ENCODE peak calls at places on chromosomes 13 and 19, in six cellular contexts. One of them, this sample, is unnamed.

GRCh38 chr19:49758292-49758691 is 4.8 kb downstream of the TSKS start:
- DNase-seq in K562: peak; percentile 45
- DNase-seq in GM12878: no peak
- DNase-seq in IMR-90: peak; percentile 83
- DNase-seq in SK-N-SH: no peak
- DNase-seq in HepG2: no peak
- DNase-seq in this sample: no peak

GRCh38 chr13:42847891-42848663 is 66.7 kb downstream of the FAM216B start:
- DNase-seq in K562: no peak
- DNase-seq in GM12878: no peak
- DNase-seq in IMR-90: peak; percentile 8
- DNase-seq in SK-N-SH: no peak
- DNase-seq in HepG2: no peak
- DNase-seq in this sample: no peak

GRCh38 chr13:94658926-94659649 is 53.3 kb downstream of the SOX21 start:
- DNase-seq in K562: peak; percentile 44
- DNase-seq in GM12878: no peak
- DNase-seq in IMR-90: no peak
- DNase-seq in SK-N-SH: no peak
- DNase-seq in HepG2: no peak
- DNase-seq in this sample: peak; percentile 5

GRCh38 chr13:112903071-112903577 is 65.9 kb upstream of the MCF2L start:
- DNase-seq in K562: no peak
- DNase-seq in GM12878: no peak
- DNase-seq in IMR-90: no peak
- DNase-seq in SK-N-SH: no peak
- DNase-seq in HepG2: no peak
- DNase-seq in this sample: no peak

GRCh38 chr19:9934132-9934950 is 2.0 kb downstream of the OLFM2 start:
- DNase-seq in K562: peak; percentile 86
- DNase-seq in GM12878: no peak
- DNase-seq in IMR-90: peak; percentile 69
- DNase-seq in SK-N-SH: peak; percentile 92
- DNase-seq in HepG2: peak; percentile 40
- DNase-seq in this sample: peak; percentile 52

GRCh38 chr19:44666852-44667251 is 4.4 kb upstream of the CEACAM19 start:
- DNase-seq in K562: no peak
- DNase-seq in GM12878: no peak
- DNase-seq in IMR-90: no peak
- DNase-seq in SK-N-SH: no peak
- DNase-seq in HepG2: no peak
- DNase-seq in this sample: no peak

GRCh38 chr13:46324976-46325375 is 62.1 kb downstream of the RUBCNL start:
- DNase-seq in K562: no peak
- DNase-seq in GM12878: no peak
- DNase-seq in IMR-90: no peak
- DNase-seq in SK-N-SH: no peak
- DNase-seq in HepG2: no peak
- DNase-seq in this sample: no peak

GRCh38 chr13:77384999-77385398 is 58.1 kb upstream of the MYCBP2 start:
- DNase-seq in K562: no peak
- DNase-seq in GM12878: no peak
- DNase-seq in IMR-90: no peak
- DNase-seq in SK-N-SH: no peak
- DNase-seq in HepG2: no peak
- DNase-seq in this sample: no peak

GRCh38 chr13:110250258-110250891 is 56.6 kb downstream of the COL4A1 start:
- DNase-seq in K562: no peak
- DNase-seq in GM12878: no peak
- DNase-seq in IMR-90: peak; percentile 77
- DNase-seq in SK-N-SH: no peak
- DNase-seq in HepG2: no peak
- DNase-seq in this sample: no peak

GRCh38 chr19:44925114-44925891 is 10.9 kb downstream of the APOC1 start:
- DNase-seq in K562: no peak
- DNase-seq in GM12878: no peak
- DNase-seq in IMR-90: peak; percentile 49
- DNase-seq in SK-N-SH: no peak
- DNase-seq in HepG2: peak; percentile 95
- DNase-seq in this sample: no peak

GRCh38 chr13:24692541-24692940 is 12.3 kb downstream of the ATP12A start:
- DNase-seq in K562: no peak
- DNase-seq in GM12878: no peak
- DNase-seq in IMR-90: peak; percentile 8
- DNase-seq in SK-N-SH: no peak
- DNase-seq in HepG2: no peak
- DNase-seq in this sample: no peak

DNA sequence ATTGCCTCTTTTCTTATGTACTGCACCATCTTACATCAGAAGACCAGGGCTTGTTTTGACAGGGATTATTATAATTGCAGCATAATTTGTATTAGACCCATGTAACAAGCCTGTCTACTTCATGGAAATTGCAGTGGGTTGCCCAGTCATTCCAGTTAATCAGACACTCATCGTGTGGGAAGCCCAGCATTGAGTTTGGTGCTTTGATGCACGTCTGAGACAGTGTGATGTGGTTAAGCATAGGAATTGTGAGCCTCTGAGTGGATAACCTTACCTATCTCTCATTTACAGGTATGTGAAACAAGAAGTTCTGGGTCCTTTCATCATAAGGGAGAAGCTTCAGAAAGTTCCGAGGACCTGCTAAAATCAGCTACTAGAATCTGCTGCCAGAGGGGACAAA is 12.8 kb downstream of the RGCC start:
- DNase-seq in K562: no peak
- DNase-seq in GM12878: no peak
- DNase-seq in IMR-90: no peak
- DNase-seq in SK-N-SH: no peak
- DNase-seq in HepG2: no peak
- DNase-seq in this sample: no peak
- TF ChIP-seq SMC3 in K562: no peak
- TF ChIP-seq SMC3 in GM12878: no peak
- TF ChIP-seq SMC3 in IMR-90: no peak
- TF ChIP-seq SMC3 in SK-N-SH: no peak
- TF ChIP-seq SMC3 in HepG2: no peak
- TF ChIP-seq SMC3 in this sample: no peak

GRCh38 chr19:42175335-42175734 is 42.1 kb downstream of the DEDD2 start:
- DNase-seq in K562: no peak
- DNase-seq in GM12878: no peak
- DNase-seq in IMR-90: no peak
- DNase-seq in SK-N-SH: no peak
- DNase-seq in HepG2: no peak
- DNase-seq in this sample: no peak
- H3K4me3 ChIP-seq in K562: no peak overlapping the region
- H3K4me3 ChIP-seq in GM12878: no peak overlapping the region
- H3K4me3 ChIP-seq in IMR-90: no peak overlapping the region
- H3K4me3 ChIP-seq in SK-N-SH: no peak overlapping the region
- H3K4me3 ChIP-seq in HepG2: no peak overlapping the region
- H3K4me3 ChIP-seq in this sample: peak overlapping the region; percentile 56

DNA sequence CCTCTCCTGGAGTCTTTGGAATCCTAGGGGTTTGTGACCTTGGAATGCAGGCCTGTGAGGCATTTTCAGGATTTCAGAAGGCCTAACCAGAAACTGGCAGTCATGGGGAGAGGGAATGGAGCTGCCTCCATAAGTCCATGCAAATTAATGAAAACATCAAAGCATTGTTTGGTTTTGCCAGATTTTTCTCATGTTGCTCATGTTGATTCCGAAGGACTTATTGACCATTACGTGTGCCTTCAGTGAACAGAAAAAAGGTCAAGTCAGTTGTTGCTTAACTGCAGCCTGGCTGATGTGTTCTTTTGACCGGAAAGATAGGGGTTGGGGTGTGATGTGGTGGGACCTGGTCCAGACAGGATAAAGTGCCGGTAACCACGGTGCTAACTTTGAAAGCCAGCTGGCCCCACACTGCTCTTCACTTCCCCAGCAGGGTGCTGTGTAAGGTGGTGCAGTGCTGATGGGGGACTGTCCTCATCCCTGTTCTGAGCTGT is 3.6 kb downstream of the RNF113B start:
- DNase-seq in K562: no peak
- DNase-seq in GM12878: no peak
- DNase-seq in IMR-90: peak; percentile 99
- DNase-seq in SK-N-SH: no peak
- DNase-seq in HepG2: peak; percentile 95
- DNase-seq in this sample: peak; percentile 46
- TF ChIP-seq SMC3 in K562: no peak
- TF ChIP-seq SMC3 in GM12878: no peak
- TF ChIP-seq SMC3 in IMR-90: peak; percentile 4
- TF ChIP-seq SMC3 in SK-N-SH: no peak
- TF ChIP-seq SMC3 in HepG2: no peak
- TF ChIP-seq SMC3 in this sample: no peak

GRCh38 chr13:23468811-23469210 is 35.3 kb upstream of the SACS start:
- DNase-seq in K562: no peak
- DNase-seq in GM12878: no peak
- DNase-seq in IMR-90: no peak
- DNase-seq in SK-N-SH: peak; percentile 75
- DNase-seq in HepG2: no peak
- DNase-seq in this sample: no peak
- H3K4me3 ChIP-seq in K562: no peak overlapping the region
- H3K4me3 ChIP-seq in GM12878: no peak overlapping the region
- H3K4me3 ChIP-seq in IMR-90: no peak overlapping the region
- H3K4me3 ChIP-seq in SK-N-SH: no peak overlapping the region
- H3K4me3 ChIP-seq in HepG2: no peak overlapping the region
- H3K4me3 ChIP-seq in this sample: no peak overlapping the region

GRCh38 chr19:13087295-13087694 is 15.4 kb downstream of the LYL1 start:
- DNase-seq in K562: no peak
- DNase-seq in GM12878: no peak
- DNase-seq in IMR-90: no peak
- DNase-seq in SK-N-SH: no peak
- DNase-seq in HepG2: no peak
- DNase-seq in this sample: no peak
- TF ChIP-seq SMC3 in K562: no peak
- TF ChIP-seq SMC3 in GM12878: no peak
- TF ChIP-seq SMC3 in IMR-90: no peak
- TF ChIP-seq SMC3 in SK-N-SH: no peak
- TF ChIP-seq SMC3 in HepG2: no peak
- TF ChIP-seq SMC3 in this sample: no peak

DNA sequence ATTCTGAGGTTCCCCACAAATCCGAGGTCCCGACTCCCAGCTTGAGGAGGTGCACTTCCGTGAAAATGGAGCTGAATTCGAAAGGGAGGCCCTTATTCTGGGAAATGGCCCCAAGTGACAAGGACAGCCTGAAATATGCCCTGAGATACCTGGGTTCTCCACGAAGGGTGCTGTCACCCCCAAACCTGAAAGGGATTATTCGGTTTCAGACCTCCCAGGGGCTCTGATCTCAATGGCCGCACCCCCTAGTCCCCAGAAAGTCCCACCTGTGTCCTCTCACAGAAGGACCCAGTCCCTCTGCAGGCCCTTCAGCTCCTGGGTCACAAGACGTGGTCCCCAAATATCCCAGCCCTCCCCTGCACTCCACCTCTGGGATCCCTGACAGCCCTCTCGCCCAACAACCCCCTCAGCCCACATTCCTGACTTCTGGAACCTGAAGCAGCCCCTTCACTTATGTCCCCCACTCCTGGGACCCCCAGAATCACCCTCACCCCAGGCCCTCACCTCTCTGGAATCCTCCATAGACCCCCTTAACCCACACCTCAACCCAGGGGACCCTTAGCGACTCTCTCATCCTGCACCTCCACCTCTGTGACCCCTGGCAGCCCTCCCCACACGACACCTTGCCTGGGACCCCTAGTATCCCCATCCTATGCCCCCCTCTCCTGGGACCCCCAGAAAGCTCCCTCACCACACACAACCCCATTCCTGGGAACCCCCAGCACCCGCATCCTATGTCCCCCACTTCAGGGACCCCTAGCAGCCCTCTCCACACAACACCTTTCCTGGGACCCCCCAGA is 597 bp downstream of the SYNGR4 start:
- DNase-seq in K562: no peak
- DNase-seq in GM12878: no peak
- DNase-seq in IMR-90: no peak
- DNase-seq in SK-N-SH: no peak
- DNase-seq in HepG2: no peak
- DNase-seq in this sample: no peak
- H3K4me3 ChIP-seq in K562: peak overlapping the region; percentile 23
- H3K4me3 ChIP-seq in GM12878: peak overlapping the region; percentile 79
- H3K4me3 ChIP-seq in IMR-90: peak overlapping the region; percentile 19
- H3K4me3 ChIP-seq in SK-N-SH: peak overlapping the region; percentile 62
- H3K4me3 ChIP-seq in HepG2: no peak overlapping the region
- H3K4me3 ChIP-seq in this sample: peak overlapping the region; percentile 51

GRCh38 chr13:89214115-89214514 is 1542.9 kb downstream of the SLITRK5 start:
- DNase-seq in K562: no peak
- DNase-seq in GM12878: no peak
- DNase-seq in IMR-90: no peak
- DNase-seq in SK-N-SH: no peak
- DNase-seq in HepG2: no peak
- DNase-seq in this sample: no peak

DNA sequence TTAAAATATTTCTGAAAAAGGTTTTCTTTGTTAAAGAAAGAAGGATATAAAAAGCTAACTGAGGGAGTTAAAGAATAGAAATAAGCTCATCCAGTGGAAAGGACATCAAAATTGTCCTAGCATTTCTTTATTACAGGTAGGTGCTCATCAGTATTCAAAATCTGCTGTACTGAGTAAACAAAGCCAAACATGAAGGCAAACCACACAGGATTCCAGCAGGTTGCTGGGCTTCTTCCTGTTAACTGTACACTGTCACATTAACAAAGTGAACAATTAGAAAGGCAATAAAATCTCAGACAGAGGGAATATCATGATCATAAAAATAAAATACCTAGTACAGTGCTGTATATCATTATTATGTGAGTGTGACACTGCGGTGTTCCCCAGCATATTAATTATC is 1541.0 kb downstream of the SLITRK5 start:
- DNase-seq in K562: no peak
- DNase-seq in GM12878: no peak
- DNase-seq in IMR-90: no peak
- DNase-seq in SK-N-SH: no peak
- DNase-seq in HepG2: no peak
- DNase-seq in this sample: no peak
- TF ChIP-seq SMC3 in K562: no peak
- TF ChIP-seq SMC3 in GM12878: no peak
- TF ChIP-seq SMC3 in IMR-90: no peak
- TF ChIP-seq SMC3 in SK-N-SH: no peak
- TF ChIP-seq SMC3 in HepG2: no peak
- TF ChIP-seq SMC3 in this sample: no peak

GRCh38 chr13:36820222-36820621 is 1.2 kb downstream of the RFXAP start:
- DNase-seq in K562: no peak
- DNase-seq in GM12878: peak; percentile 26
- DNase-seq in IMR-90: no peak
- DNase-seq in SK-N-SH: no peak
- DNase-seq in HepG2: no peak
- DNase-seq in this sample: no peak
- H3K4me3 ChIP-seq in K562: peak overlapping the region; percentile 78
- H3K4me3 ChIP-seq in GM12878: peak overlapping the region; percentile 64
- H3K4me3 ChIP-seq in IMR-90: peak overlapping the region; percentile 85
- H3K4me3 ChIP-seq in SK-N-SH: peak overlapping the region; percentile 81
- H3K4me3 ChIP-seq in HepG2: peak overlapping the region; percentile 77
- H3K4me3 ChIP-seq in this sample: peak overlapping the region; percentile 70

DNA sequence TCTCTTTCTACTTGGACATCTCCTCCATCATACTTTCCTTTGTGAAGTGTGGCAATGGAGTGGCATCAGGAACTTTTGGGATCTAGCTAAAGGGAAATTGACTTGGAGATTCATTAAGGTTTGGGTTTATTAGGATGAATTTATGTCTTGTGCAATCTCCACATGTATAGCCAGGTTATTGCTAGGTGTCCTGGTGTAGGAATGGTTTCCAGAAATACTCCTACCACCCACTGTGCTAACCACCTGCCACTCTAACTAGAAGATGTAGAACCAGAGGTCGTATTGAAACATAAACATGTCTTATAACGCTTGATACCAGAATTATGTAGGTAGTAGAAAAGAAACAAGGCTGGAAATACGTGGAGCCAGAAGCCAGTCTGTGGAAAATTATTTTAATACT is 38.1 kb upstream of the MED4 start:
- DNase-seq in K562: no peak
- DNase-seq in GM12878: no peak
- DNase-seq in IMR-90: no peak
- DNase-seq in SK-N-SH: no peak
- DNase-seq in HepG2: no peak
- DNase-seq in this sample: no peak
- TF ChIP-seq SMC3 in K562: no peak
- TF ChIP-seq SMC3 in GM12878: no peak
- TF ChIP-seq SMC3 in IMR-90: no peak
- TF ChIP-seq SMC3 in SK-N-SH: no peak
- TF ChIP-seq SMC3 in HepG2: no peak
- TF ChIP-seq SMC3 in this sample: no peak

This sample was measured in A549.